ENCODE peak calls at places on chromosomes 4 and X, in eight cellular contexts. One of them, this sample, is unnamed.

GRCh38 chr4:98688416-98689290 is 30.2 kb upstream of the TSPAN5 start:
- DNase-seq in GM12864: no peak
- DNase-seq in esophagus muscularis mucosa: peak
- DNase-seq in central memory CD4-positive, alpha-beta T cell: peak
- DNase-seq in HTR-8/SVneo: peak
- DNase-seq in neuronal stem cell: no peak
- DNase-seq in progenitor cell of endocrine pancreas: no peak
- DNase-seq in GM13977: no peak
- DNase-seq in this sample: peak

GRCh38 chrX:40166582-40166981 is 68.8 kb upstream of the BCOR start:
- DNase-seq in GM12864: no peak
- DNase-seq in esophagus muscularis mucosa: no peak
- DNase-seq in central memory CD4-positive, alpha-beta T cell: no peak
- DNase-seq in HTR-8/SVneo: no peak
- DNase-seq in neuronal stem cell: no peak
- DNase-seq in progenitor cell of endocrine pancreas: no peak
- DNase-seq in GM13977: no peak
- DNase-seq in this sample: no peak

GRCh38 chr4:151376540-151376939 is 32.4 kb upstream of the FHIP1A start:
- DNase-seq in GM12864: no peak
- DNase-seq in esophagus muscularis mucosa: no peak
- DNase-seq in central memory CD4-positive, alpha-beta T cell: no peak
- DNase-seq in HTR-8/SVneo: no peak
- DNase-seq in neuronal stem cell: no peak
- DNase-seq in progenitor cell of endocrine pancreas: no peak
- DNase-seq in GM13977: no peak
- DNase-seq in this sample: no peak

GRCh38 chr4:151325320-151326246 is at the start of gene SH3D19:
- DNase-seq in GM12864: no peak
- DNase-seq in esophagus muscularis mucosa: peak
- DNase-seq in central memory CD4-positive, alpha-beta T cell: no peak
- DNase-seq in HTR-8/SVneo: peak
- DNase-seq in neuronal stem cell: peak
- DNase-seq in progenitor cell of endocrine pancreas: peak
- DNase-seq in GM13977: peak
- DNase-seq in this sample: peak

GRCh38 chr4:173214661-173215060 is 46.0 kb downstream of the GALNT7 start:
- DNase-seq in GM12864: no peak
- DNase-seq in esophagus muscularis mucosa: no peak
- DNase-seq in central memory CD4-positive, alpha-beta T cell: no peak
- DNase-seq in HTR-8/SVneo: no peak
- DNase-seq in neuronal stem cell: no peak
- DNase-seq in progenitor cell of endocrine pancreas: no peak
- DNase-seq in GM13977: no peak
- DNase-seq in this sample: no peak

GRCh38 chr4:101651778-101652177 is 138.8 kb upstream of the BANK1 start:
- DNase-seq in GM12864: no peak
- DNase-seq in esophagus muscularis mucosa: no peak
- DNase-seq in central memory CD4-positive, alpha-beta T cell: no peak
- DNase-seq in HTR-8/SVneo: no peak
- DNase-seq in neuronal stem cell: no peak
- DNase-seq in progenitor cell of endocrine pancreas: no peak
- DNase-seq in GM13977: no peak
- DNase-seq in this sample: no peak

GRCh38 chrX:9611436-9612145 is 146.7 kb downstream of the TBL1X start:
- DNase-seq in GM12864: no peak
- DNase-seq in esophagus muscularis mucosa: no peak
- DNase-seq in central memory CD4-positive, alpha-beta T cell: no peak
- DNase-seq in HTR-8/SVneo: no peak
- DNase-seq in neuronal stem cell: peak
- DNase-seq in progenitor cell of endocrine pancreas: no peak
- DNase-seq in GM13977: peak
- DNase-seq in this sample: no peak

GRCh38 chrX:12802741-12803140 is 11.5 kb downstream of the PRPS2 start:
- DNase-seq in GM12864: no peak
- DNase-seq in esophagus muscularis mucosa: no peak
- DNase-seq in central memory CD4-positive, alpha-beta T cell: no peak
- DNase-seq in HTR-8/SVneo: no peak
- DNase-seq in neuronal stem cell: no peak
- DNase-seq in progenitor cell of endocrine pancreas: no peak
- DNase-seq in GM13977: no peak
- DNase-seq in this sample: no peak

GRCh38 chr4:14768449-14768848 is 233.8 kb upstream of the CPEB2 start:
- DNase-seq in GM12864: no peak
- DNase-seq in esophagus muscularis mucosa: peak
- DNase-seq in central memory CD4-positive, alpha-beta T cell: no peak
- DNase-seq in HTR-8/SVneo: no peak
- DNase-seq in neuronal stem cell: no peak
- DNase-seq in progenitor cell of endocrine pancreas: no peak
- DNase-seq in GM13977: no peak
- DNase-seq in this sample: no peak

GRCh38 chrX:119067023-119067739 is 5.6 kb upstream of the CT47C1 start:
- DNase-seq in GM12864: no peak
- DNase-seq in esophagus muscularis mucosa: no peak
- DNase-seq in central memory CD4-positive, alpha-beta T cell: peak
- DNase-seq in HTR-8/SVneo: peak
- DNase-seq in neuronal stem cell: peak
- DNase-seq in progenitor cell of endocrine pancreas: peak
- DNase-seq in GM13977: peak
- DNase-seq in this sample: peak

GRCh38 chr4:1793496-1793840 is 375 bp downstream of the FGFR3 start:
- DNase-seq in GM12864: no peak
- DNase-seq in esophagus muscularis mucosa: no peak
- DNase-seq in central memory CD4-positive, alpha-beta T cell: peak
- DNase-seq in HTR-8/SVneo: peak
- DNase-seq in neuronal stem cell: no peak
- DNase-seq in progenitor cell of endocrine pancreas: no peak
- DNase-seq in GM13977: peak
- DNase-seq in this sample: no peak

GRCh38 chr4:183838987-183839712 is 66.0 kb upstream of the STOX2 start:
- DNase-seq in GM12864: no peak
- DNase-seq in esophagus muscularis mucosa: no peak
- DNase-seq in central memory CD4-positive, alpha-beta T cell: no peak
- DNase-seq in HTR-8/SVneo: peak
- DNase-seq in neuronal stem cell: no peak
- DNase-seq in progenitor cell of endocrine pancreas: no peak
- DNase-seq in GM13977: no peak
- DNase-seq in this sample: no peak

GRCh38 chr4:89567936-89568335 is 260.3 kb upstream of the GPRIN3 start:
- DNase-seq in GM12864: no peak
- DNase-seq in esophagus muscularis mucosa: no peak
- DNase-seq in central memory CD4-positive, alpha-beta T cell: no peak
- DNase-seq in HTR-8/SVneo: no peak
- DNase-seq in neuronal stem cell: no peak
- DNase-seq in progenitor cell of endocrine pancreas: no peak
- DNase-seq in GM13977: no peak
- DNase-seq in this sample: no peak

GRCh38 chr4:151801547-151802516 is 41.0 kb upstream of the GATB start:
- DNase-seq in GM12864: peak
- DNase-seq in esophagus muscularis mucosa: no peak
- DNase-seq in central memory CD4-positive, alpha-beta T cell: peak
- DNase-seq in HTR-8/SVneo: no peak
- DNase-seq in neuronal stem cell: peak
- DNase-seq in progenitor cell of endocrine pancreas: no peak
- DNase-seq in GM13977: peak
- DNase-seq in this sample: peak

GRCh38 chr4:11842620-11843263 is 414.0 kb upstream of the HS3ST1 start:
- DNase-seq in GM12864: no peak
- DNase-seq in esophagus muscularis mucosa: no peak
- DNase-seq in central memory CD4-positive, alpha-beta T cell: no peak
- DNase-seq in HTR-8/SVneo: no peak
- DNase-seq in neuronal stem cell: no peak
- DNase-seq in progenitor cell of endocrine pancreas: no peak
- DNase-seq in GM13977: no peak
- DNase-seq in this sample: no peak

GRCh38 chr4:82457266-82457665 is 26.9 kb downstream of the ENOPH1 start:
- DNase-seq in GM12864: no peak
- DNase-seq in esophagus muscularis mucosa: no peak
- DNase-seq in central memory CD4-positive, alpha-beta T cell: no peak
- DNase-seq in HTR-8/SVneo: no peak
- DNase-seq in neuronal stem cell: no peak
- DNase-seq in progenitor cell of endocrine pancreas: no peak
- DNase-seq in GM13977: no peak
- DNase-seq in this sample: no peak

GRCh38 chr4:5381981-5382441 is 326.3 kb downstream of the EVC2 start:
- DNase-seq in GM12864: no peak
- DNase-seq in esophagus muscularis mucosa: no peak
- DNase-seq in central memory CD4-positive, alpha-beta T cell: no peak
- DNase-seq in HTR-8/SVneo: peak
- DNase-seq in neuronal stem cell: no peak
- DNase-seq in progenitor cell of endocrine pancreas: no peak
- DNase-seq in GM13977: no peak
- DNase-seq in this sample: no peak

GRCh38 chr4:159150380-159150779 is 47.5 kb downstream of the RAPGEF2 start:
- DNase-seq in GM12864: no peak
- DNase-seq in esophagus muscularis mucosa: no peak
- DNase-seq in central memory CD4-positive, alpha-beta T cell: no peak
- DNase-seq in HTR-8/SVneo: no peak
- DNase-seq in neuronal stem cell: no peak
- DNase-seq in progenitor cell of endocrine pancreas: no peak
- DNase-seq in GM13977: no peak
- DNase-seq in this sample: no peak

This sample was measured in HCT116.